ENCODE peak calls at places on chromosomes 16 and 17, in seven cellular contexts. Q, G, Y, W, Z, O and U are unnamed samples.

GRCh38 chr16:2508722-2509400 is 4.9 kb upstream of the ATP6V0C start:
- DNase-seq in Q (no peak), G (no peak), Y (no peak), W (no peak), Z (no peak), O (no peak), U (no peak)

GRCh38 chr17:75707096-75707720 is 14.1 kb upstream of the ITGB4 start:
- DNase-seq in Q (no peak), G (no peak), Y (peak; percentile 94), W (peak; percentile 38), Z (no peak), O (no peak), U (no peak)

GRCh38 chr16:73572135-73572534 is 524.2 kb upstream of the ZFHX3 start:
- DNase-seq in Q (no peak), G (no peak), Y (no peak), W (no peak), Z (no peak), O (no peak), U (peak; percentile 61)

GRCh38 chr16:1789643-1790045 is 3.9 kb downstream of the IGFALS start:
- DNase-seq in Q (no peak), G (no peak), Y (no peak), W (no peak), Z (no peak), O (no peak), U (no peak)

GRCh38 chr17:8227238-8227581 is 16.8 kb upstream of the AURKB start:
- DNase-seq in Q (no peak), G (no peak), Y (no peak), W (no peak), Z (no peak), O (peak; percentile 56), U (no peak)

GRCh38 chr16:49464877-49465504 is 91.4 kb downstream of the C16orf78 start:
- DNase-seq in Q (peak; percentile 59), G (no peak), Y (no peak), W (peak; percentile 51), Z (no peak), O (peak; percentile 88), U (no peak)

GRCh38 chr16:27286446-27286845 is 17.9 kb upstream of the NSMCE1 start:
- DNase-seq in Q (no peak), G (peak; percentile 64), Y (no peak), W (no peak), Z (no peak), O (no peak), U (no peak)

GRCh38 chr16:3920206-3920605 is 39.7 kb upstream of the CREBBP start:
- DNase-seq in Q (no peak), G (no peak), Y (no peak), W (no peak), Z (no peak), O (no peak), U (no peak)

GRCh38 chr17:45147102-45147580 is 1.1 kb upstream of the HEXIM1 start:
- DNase-seq in Q (peak; percentile 86), G (no peak), Y (no peak), W (peak; percentile 77), Z (no peak), O (no peak), U (no peak)

GRCh38 chr17:80596760-80597608 is 52.3 kb downstream of the RPTOR start:
- DNase-seq in Q (no peak), G (no peak), Y (no peak), W (no peak), Z (no peak), O (no peak), U (no peak)

GRCh38 chr17:5819396-5819795 is 235.1 kb upstream of the NLRP1 start:
- DNase-seq in Q (no peak), G (no peak), Y (no peak), W (no peak), Z (no peak), O (no peak), U (no peak)

GRCh38 chr17:2700491-2701141 is 10.9 kb downstream of the CLUH start:
- DNase-seq in Q (peak; percentile 24), G (no peak), Y (no peak), W (no peak), Z (no peak), O (no peak), U (no peak)

GRCh38 chr17:47834756-47835155 is 3.3 kb downstream of the LRRC46 start:
- DNase-seq in Q (no peak), G (no peak), Y (no peak), W (no peak), Z (no peak), O (no peak), U (no peak)

GRCh38 chr17:8807070-8807550 is 7.9 kb upstream of the MFSD6L start:
- DNase-seq in Q (no peak), G (no peak), Y (no peak), W (peak; percentile 13), Z (peak; percentile 98), O (peak; percentile 16), U (no peak)

GRCh38 chr17:28404461-28404811 is 1.6 kb downstream of the SLC46A1 start:
- DNase-seq in Q (no peak), G (no peak), Y (no peak), W (no peak), Z (no peak), O (no peak), U (no peak)

GRCh38 chr17:64771980-64772844 is 110.1 kb upstream of the SMURF2 start:
- DNase-seq in Q (no peak), G (no peak), Y (no peak), W (no peak), Z (no peak), O (no peak), U (no peak)

GRCh38 chr17:20156196-20157077 is 147.3 kb downstream of the SPECC1 start:
- DNase-seq in Q (peak; percentile 76), G (peak; percentile 39), Y (peak; percentile 38), W (peak; percentile 47), Z (no peak), O (no peak), U (peak; percentile 38)

GRCh38 chr17:39165178-39165843 is 650 bp downstream of the ARL5C start:
- DNase-seq in Q (no peak), G (no peak), Y (no peak), W (no peak), Z (no peak), O (peak; percentile 77), U (no peak)

GRCh38 chr16:10688726-10689125 is 6.0 kb downstream of the TEKT5 start:
- DNase-seq in Q (no peak), G (no peak), Y (no peak), W (no peak), Z (no peak), O (no peak), U (no peak)

GRCh38 chr17:47869114-47869513 is 18.2 kb upstream of the SP6 start:
- DNase-seq in Q (no peak), G (no peak), Y (no peak), W (no peak), Z (no peak), O (no peak), U (no peak)

GRCh38 chr16:57061084-57061905 is 31.1 kb upstream of the CPNE2 start:
- DNase-seq in Q (peak; percentile 75), G (peak; percentile 37), Y (no peak), W (no peak), Z (no peak), O (no peak), U (no peak)

DNA sequence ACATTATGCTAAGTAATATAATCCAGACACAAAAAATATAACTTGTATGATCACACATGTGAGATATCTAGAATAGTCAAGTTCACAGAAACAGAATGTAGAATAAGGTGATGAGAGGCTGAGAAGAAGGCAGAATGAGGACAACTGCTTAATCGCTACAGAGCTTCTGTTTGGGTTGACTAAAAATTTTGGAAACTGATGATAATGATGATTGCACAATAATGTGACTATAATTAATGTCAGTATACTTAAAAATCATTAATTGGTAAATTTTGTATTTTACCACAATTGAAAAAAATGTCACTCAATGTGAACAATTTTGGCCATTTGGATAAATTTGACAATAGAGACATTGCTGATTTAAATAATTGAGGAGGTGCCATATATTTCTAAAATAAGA is 1374.4 kb upstream of the CDH8 start:
- DNase-seq in Q (no peak), G (no peak), Y (no peak), W (no peak), Z (no peak), O (no peak), U (no peak)
- TF ChIP-seq YY1 in Q (no peak), G (no peak), Y (no peak), W (no peak), Z (no peak), O (no peak), U (no peak)

GRCh38 chr16:726438-727290 is at the start of the genes CCDC78 and HAGHL:
- DNase-seq in Q (peak; percentile 94), G (no peak), Y (no peak), W (peak; percentile 89), Z (no peak), O (peak; percentile 91), U (peak; percentile 62)

GRCh38 chr16:727291-727977 is 528 bp downstream of the HAGHL start:
- DNase-seq in Q (peak; percentile 64), G (no peak), Y (no peak), W (peak; percentile 48), Z (no peak), O (no peak), U (no peak)

GRCh38 chr16:729768-730665 is 3.1 kb downstream of the HAGHL start:
- DNase-seq in Q (no peak), G (no peak), Y (no peak), W (no peak), Z (no peak), O (no peak), U (no peak)

GRCh38 chr16:728890-729744 is 2.2 kb downstream of the HAGHL start:
- DNase-seq in Q (peak; percentile 66), G (no peak), Y (no peak), W (peak; percentile 42), Z (no peak), O (no peak), U (no peak)

GRCh38 chr16:728131-728889 is 1.4 kb downstream of the HAGHL start:
- DNase-seq in Q (peak; percentile 96), G (no peak), Y (peak; percentile 86), W (peak; percentile 90), Z (no peak), O (no peak), U (no peak)
- H3K9ac ChIP-seq in Q (no peak overlapping the region), G (no peak overlapping the region), Y (peak overlapping the region; percentile 98), W (peak overlapping the region; percentile 96), Z (peak overlapping the region; percentile 73), O (peak overlapping the region; percentile 36), U (peak overlapping the region; percentile 96)

GRCh38 chr16:53209489-53209888 is 154.7 kb downstream of the CHD9 start:
- DNase-seq in Q (no peak), G (no peak), Y (no peak), W (no peak), Z (no peak), O (no peak), U (no peak)
- H3K4me1 ChIP-seq in Q (peaks cover 13% of the 10 kb centered on the region), G (no peaks in the 10 kb centered on the region), Y (peaks cover 7% of the 10 kb centered on the region), W (peaks cover 6% of the 10 kb centered on the region), Z (peaks cover 3% of the 10 kb centered on the region), O (no peaks in the 10 kb centered on the region), U (no peaks in the 10 kb centered on the region)

GRCh38 chr16:22325598-22326368 is 28.6 kb downstream of the POLR3E start:
- DNase-seq in Q (no peak), G (no peak), Y (no peak), W (no peak), Z (no peak), O (no peak), U (no peak)
- TF ChIP-seq YY1 in Q (no peak), G (no peak), Y (no peak), W (no peak), Z (no peak), O (no peak), U (no peak)